ENCODE peak calls at places on chromosomes 4 and X, in eight cellular contexts. D is effector memory CD4-positive, alpha-beta T cell; K is Caco-2; C is AG09309; J is A549; G is mesenteric fat pad; X is non-pigmented ciliary epithelial cell; Z is ACHN. B is an unnamed sample.

GRCh38 chrX:40003071-40003981 is 94.4 kb downstream of the BCOR start:
- DNase-seq in D (no peak), K (peak; percentile 69), C (no peak), J (no peak), G (no peak), X (no peak), Z (no peak), B (peak; percentile 80)

GRCh38 chrX:123392921-123393320 is 208.8 kb downstream of the GRIA3 start:
- DNase-seq in D (no peak), K (no peak), C (no peak), J (no peak), G (no peak), X (no peak), Z (no peak), B (no peak)

GRCh38 chr4:110610940-110611785 is 11.7 kb downstream of the PITX2 start:
- DNase-seq in D (no peak), K (peak; percentile 83), C (no peak), J (peak; percentile 60), G (no peak), X (no peak), Z (peak; percentile 95), B (no peak)

GRCh38 chrX:22690116-22690515 is 309.6 kb upstream of the DDX53 start:
- DNase-seq in D (no peak), K (no peak), C (no peak), J (no peak), G (no peak), X (no peak), Z (no peak), B (no peak)

GRCh38 chr4:24743931-24744330 is 51.4 kb upstream of the SOD3 start:
- DNase-seq in D (no peak), K (no peak), C (no peak), J (no peak), G (no peak), X (no peak), Z (no peak), B (no peak)

GRCh38 chrX:134625315-134625718 is 33.0 kb downstream of the PLAC1 start:
- DNase-seq in D (no peak), K (no peak), C (no peak), J (no peak), G (no peak), X (no peak), Z (no peak), B (no peak)

GRCh38 chr4:130563185-130563890 is 1467.4 kb downstream of the C4orf33 start:
- DNase-seq in D (no peak), K (peak; percentile 54), C (no peak), J (peak; percentile 70), G (no peak), X (peak; percentile 46), Z (peak; percentile 72), B (peak; percentile 8)

GRCh38 chr4:102918859-102919258 is 50.1 kb downstream of the CISD2 start:
- DNase-seq in D (no peak), K (no peak), C (no peak), J (no peak), G (no peak), X (no peak), Z (no peak), B (no peak)

GRCh38 chr4:4302416-4302815 is 12.4 kb downstream of the ZBTB49 start:
- DNase-seq in D (no peak), K (no peak), C (no peak), J (no peak), G (peak; percentile 80), X (no peak), Z (no peak), B (no peak)

GRCh38 chr4:51909236-51909703 is 66.3 kb downstream of the DCUN1D4 start:
- DNase-seq in D (no peak), K (peak; percentile 83), C (no peak), J (peak; percentile 57), G (no peak), X (no peak), Z (no peak), B (peak; percentile 98)

GRCh38 chr4:17664755-17665154 is 50.3 kb downstream of the MED28 start:
- DNase-seq in D (no peak), K (no peak), C (no peak), J (no peak), G (no peak), X (no peak), Z (no peak), B (no peak)

GRCh38 chrX:97597954-97598353 is 714.2 kb downstream of the RPA4 start:
- DNase-seq in D (no peak), K (no peak), C (no peak), J (no peak), G (no peak), X (no peak), Z (no peak), B (no peak)

GRCh38 chr4:106048250-106048931 is 153.1 kb downstream of the NPNT start:
- DNase-seq in D (no peak), K (no peak), C (peak; percentile 10), J (no peak), G (no peak), X (no peak), Z (no peak), B (no peak)

GRCh38 chr4:70903282-70903603 is 1.1 kb downstream of the MOB1B start:
- DNase-seq in D (no peak), K (peak; percentile 5), C (no peak), J (no peak), G (no peak), X (no peak), Z (no peak), B (no peak)

GRCh38 chr4:54716478-54717065 is 58.8 kb downstream of the KIT start:
- DNase-seq in D (no peak), K (no peak), C (no peak), J (no peak), G (no peak), X (no peak), Z (no peak), B (no peak)

GRCh38 chr4:117968606-117969005 is 65.7 kb upstream of the NDST3 start:
- DNase-seq in D (no peak), K (no peak), C (no peak), J (no peak), G (no peak), X (no peak), Z (peak; percentile 2), B (no peak)

GRCh38 chr4:37546586-37546985 is 139.6 kb downstream of the RELL1 start:
- DNase-seq in D (no peak), K (no peak), C (no peak), J (no peak), G (no peak), X (no peak), Z (no peak), B (no peak)

GRCh38 chr4:79181190-79181589 is 144.7 kb downstream of the NAA11 start:
- DNase-seq in D (no peak), K (no peak), C (no peak), J (no peak), G (no peak), X (no peak), Z (no peak), B (no peak)

GRCh38 chr4:24112466-24112865 is 222.6 kb upstream of the PPARGC1A start:
- DNase-seq in D (no peak), K (no peak), C (no peak), J (no peak), G (no peak), X (no peak), Z (no peak), B (no peak)

GRCh38 chr4:82293304-82293703 is 80.5 kb downstream of the HNRNPD start:
- DNase-seq in D (no peak), K (no peak), C (no peak), J (no peak), G (no peak), X (no peak), Z (no peak), B (no peak)

GRCh38 chr4:23614284-23614892 is 275.5 kb downstream of the PPARGC1A start:
- DNase-seq in D (no peak), K (peak; percentile 34), C (no peak), J (peak; percentile 62), G (no peak), X (peak; percentile 1), Z (peak; percentile 47), B (peak; percentile 50)